ENCODE peak calls at places on chromosomes 3 and 15, in four cellular contexts. One of them, this sample, is unnamed.

GRCh38 chr15:62452016-62452415 is 286.9 kb upstream of the C2CD4B start:
- DNase-seq in PC-3: no peak
- DNase-seq in mucosa of descending colon: no peak
- DNase-seq in fibroblast of lung: no peak
- DNase-seq in this sample: no peak

GRCh38 chr3:108450444-108450843 is 60.0 kb downstream of the MYH15 start:
- DNase-seq in PC-3: no peak
- DNase-seq in fibroblast of lung: no peak
- DNase-seq in mucosa of descending colon: no peak
- DNase-seq in this sample: no peak

GRCh38 chr15:65982941-65983340 is 113.7 kb downstream of the RAB11A start:
- DNase-seq in fibroblast of lung: no peak
- DNase-seq in mucosa of descending colon: no peak
- DNase-seq in PC-3: no peak
- DNase-seq in this sample: no peak

GRCh38 chr3:151268267-151269235 is 9.8 kb downstream of the P2RY14 start:
- DNase-seq in fibroblast of lung: no peak
- DNase-seq in mucosa of descending colon: no peak
- DNase-seq in PC-3: no peak
- DNase-seq in this sample: no peak

GRCh38 chr15:55334997-55335396 is 16.0 kb downstream of the PIGB start:
- DNase-seq in fibroblast of lung: peak
- DNase-seq in PC-3: peak
- DNase-seq in mucosa of descending colon: no peak
- DNase-seq in this sample: peak

GRCh38 chr3:123096701-123097100 is 29.9 kb downstream of the PDIA5 start:
- DNase-seq in fibroblast of lung: peak
- DNase-seq in mucosa of descending colon: no peak
- DNase-seq in PC-3: no peak
- DNase-seq in this sample: peak

GRCh38 chr3:160372780-160373179 is 26.2 kb downstream of the IFT80 start:
- DNase-seq in fibroblast of lung: peak
- DNase-seq in mucosa of descending colon: no peak
- DNase-seq in PC-3: peak
- DNase-seq in this sample: peak

GRCh38 chr15:58529041-58529440 is 97.2 kb downstream of the LIPC start:
- DNase-seq in mucosa of descending colon: no peak
- DNase-seq in fibroblast of lung: no peak
- DNase-seq in PC-3: no peak
- DNase-seq in this sample: no peak

GRCh38 chr3:50971487-50971924 is 296.8 kb downstream of the DOCK3 start:
- DNase-seq in fibroblast of lung: peak
- DNase-seq in mucosa of descending colon: no peak
- DNase-seq in PC-3: peak
- DNase-seq in this sample: peak

GRCh38 chr3:44926921-44927320 is 49.1 kb downstream of the ZDHHC3 start:
- DNase-seq in fibroblast of lung: no peak
- DNase-seq in mucosa of descending colon: no peak
- DNase-seq in PC-3: no peak
- DNase-seq in this sample: no peak

GRCh38 chr3:131326307-131326706 is 55.3 kb upstream of the NUDT16 start:
- DNase-seq in fibroblast of lung: peak
- DNase-seq in mucosa of descending colon: no peak
- DNase-seq in PC-3: peak
- DNase-seq in this sample: peak

GRCh38 chr3:6447166-6447801 is 413.6 kb upstream of the GRM7 start:
- DNase-seq in fibroblast of lung: no peak
- DNase-seq in mucosa of descending colon: no peak
- DNase-seq in PC-3: no peak
- DNase-seq in this sample: no peak

GRCh38 chr3:106257172-106257571 is 388.4 kb upstream of the CBLB start:
- DNase-seq in fibroblast of lung: no peak
- DNase-seq in mucosa of descending colon: no peak
- DNase-seq in PC-3: no peak
- DNase-seq in this sample: no peak

GRCh38 chr3:111747490-111747889 is 111.6 kb upstream of the PHLDB2 start:
- DNase-seq in fibroblast of lung: peak
- DNase-seq in PC-3: peak
- DNase-seq in mucosa of descending colon: no peak
- DNase-seq in this sample: peak

GRCh38 chr3:12004741-12005513 is 739 bp downstream of the SYN2 start:
- DNase-seq in PC-3: no peak
- DNase-seq in mucosa of descending colon: peak
- DNase-seq in fibroblast of lung: no peak
- DNase-seq in this sample: no peak

GRCh38 chr3:157109267-157110141 is 50.4 kb downstream of the CCNL1 start:
- DNase-seq in fibroblast of lung: no peak
- DNase-seq in PC-3: no peak
- DNase-seq in mucosa of descending colon: no peak
- DNase-seq in this sample: no peak

GRCh38 chr3:182746959-182747358 is 46.3 kb upstream of the ATP11B start:
- DNase-seq in fibroblast of lung: no peak
- DNase-seq in PC-3: peak
- DNase-seq in mucosa of descending colon: no peak
- DNase-seq in this sample: no peak

GRCh38 chr15:83057660-83058376 is 9.2 kb downstream of the BTBD1 start:
- DNase-seq in PC-3: no peak
- DNase-seq in mucosa of descending colon: no peak
- DNase-seq in fibroblast of lung: peak
- DNase-seq in this sample: peak

GRCh38 chr3:142285057-142285666 is 59.8 kb upstream of the GK5 start:
- DNase-seq in mucosa of descending colon: no peak
- DNase-seq in PC-3: no peak
- DNase-seq in fibroblast of lung: no peak
- DNase-seq in this sample: no peak

GRCh38 chr15:56763496-56763895 is 30.2 kb upstream of the ZNF280D start:
- DNase-seq in mucosa of descending colon: no peak
- DNase-seq in fibroblast of lung: no peak
- DNase-seq in PC-3: no peak
- DNase-seq in this sample: no peak

GRCh38 chr3:36444909-36445308 is 64.6 kb downstream of the STAC start:
- DNase-seq in fibroblast of lung: peak
- DNase-seq in PC-3: peak
- DNase-seq in mucosa of descending colon: no peak
- DNase-seq in this sample: peak

GRCh38 chr15:92655178-92655995 is at the start of gene FAM174B:
- DNase-seq in fibroblast of lung: peak
- DNase-seq in PC-3: peak
- DNase-seq in mucosa of descending colon: peak
- DNase-seq in this sample: peak

GRCh38 chr15:57861039-57861638 is 154.6 kb downstream of the POLR2M start:
- DNase-seq in fibroblast of lung: peak
- DNase-seq in PC-3: peak
- DNase-seq in mucosa of descending colon: no peak
- DNase-seq in this sample: peak

GRCh38 chr15:53978248-53978906 is at the start of gene UNC13C:
- DNase-seq in fibroblast of lung: no peak
- DNase-seq in mucosa of descending colon: peak
- DNase-seq in PC-3: no peak
- DNase-seq in this sample: no peak

GRCh38 chr15:74144153-74144775 is 13.9 kb downstream of the ISLR2 start:
- DNase-seq in fibroblast of lung: peak
- DNase-seq in mucosa of descending colon: no peak
- DNase-seq in PC-3: no peak
- DNase-seq in this sample: no peak

GRCh38 chr3:140521751-140522445 is 156.0 kb upstream of the TRIM42 start:
- DNase-seq in PC-3: no peak
- DNase-seq in mucosa of descending colon: no peak
- DNase-seq in fibroblast of lung: no peak
- DNase-seq in this sample: no peak

GRCh38 chr3:193796089-193796488 is 203.1 kb downstream of the OPA1 start:
- DNase-seq in PC-3: peak
- DNase-seq in mucosa of descending colon: no peak
- DNase-seq in fibroblast of lung: no peak
- DNase-seq in this sample: no peak

GRCh38 chr3:98406034-98406433 is 15.6 kb downstream of the OR5K3 start:
- DNase-seq in mucosa of descending colon: no peak
- DNase-seq in PC-3: no peak
- DNase-seq in fibroblast of lung: no peak
- DNase-seq in this sample: no peak

GRCh38 chr3:134527037-134527436 is 41.2 kb downstream of the CEP63 start:
- DNase-seq in mucosa of descending colon: no peak
- DNase-seq in fibroblast of lung: no peak
- DNase-seq in PC-3: no peak
- DNase-seq in this sample: peak

GRCh38 chr3:56254261-56254660 is 214.0 kb downstream of the ERC2 start:
- DNase-seq in PC-3: peak
- DNase-seq in mucosa of descending colon: no peak
- DNase-seq in fibroblast of lung: no peak
- DNase-seq in this sample: no peak

GRCh38 chr15:69557340-69558137 is 104.9 kb downstream of the RPLP1 start:
- DNase-seq in fibroblast of lung: peak
- DNase-seq in PC-3: peak
- DNase-seq in mucosa of descending colon: no peak
- DNase-seq in this sample: peak

GRCh38 chr3:174035317-174035886 is 637.9 kb downstream of the NLGN1 start:
- DNase-seq in mucosa of descending colon: no peak
- DNase-seq in fibroblast of lung: peak
- DNase-seq in PC-3: no peak
- DNase-seq in this sample: peak

GRCh38 chr15:79170256-79170664 is 79.7 kb upstream of the RASGRF1 start:
- DNase-seq in mucosa of descending colon: no peak
- DNase-seq in fibroblast of lung: peak
- DNase-seq in PC-3: peak
- DNase-seq in this sample: no peak

GRCh38 chr15:63277044-63277892 is at the start of gene APH1B:
- DNase-seq in PC-3: peak
- DNase-seq in mucosa of descending colon: peak
- DNase-seq in fibroblast of lung: peak
- DNase-seq in this sample: no peak

GRCh38 chr3:107065094-107065861 is 312.0 kb upstream of the CCDC54 start:
- DNase-seq in mucosa of descending colon: no peak
- DNase-seq in fibroblast of lung: peak
- DNase-seq in PC-3: peak
- DNase-seq in this sample: peak

GRCh38 chr3:113834983-113835382 is 3.6 kb upstream of the GRAMD1C start:
- DNase-seq in PC-3: peak
- DNase-seq in fibroblast of lung: peak
- DNase-seq in mucosa of descending colon: no peak
- DNase-seq in this sample: no peak

GRCh38 chr3:9779721-9780450 is 10.1 kb upstream of the CAMK1 start:
- DNase-seq in PC-3: no peak
- DNase-seq in mucosa of descending colon: no peak
- DNase-seq in fibroblast of lung: no peak
- DNase-seq in this sample: no peak

GRCh38 chr15:63243776-63244175 is 33.6 kb upstream of the APH1B start:
- DNase-seq in mucosa of descending colon: no peak
- DNase-seq in PC-3: no peak
- DNase-seq in fibroblast of lung: peak
- DNase-seq in this sample: no peak

GRCh38 chr3:14153663-14154062 is 24.7 kb downstream of the XPC start:
- DNase-seq in mucosa of descending colon: no peak
- DNase-seq in PC-3: no peak
- DNase-seq in fibroblast of lung: no peak
- DNase-seq in this sample: no peak

GRCh38 chr3:14152963-14153355 is 25.4 kb downstream of the XPC start:
- DNase-seq in mucosa of descending colon: no peak
- DNase-seq in PC-3: no peak
- DNase-seq in fibroblast of lung: no peak
- DNase-seq in this sample: no peak

GRCh38 chr3:14151471-14152083 is 26.7 kb downstream of the TMEM43 start:
- DNase-seq in PC-3: no peak
- DNase-seq in mucosa of descending colon: no peak
- DNase-seq in fibroblast of lung: no peak
- DNase-seq in this sample: no peak

GRCh38 chr3:14150491-14151230 is 25.8 kb downstream of the TMEM43 start:
- DNase-seq in fibroblast of lung: no peak
- DNase-seq in mucosa of descending colon: no peak
- DNase-seq in PC-3: no peak
- DNase-seq in this sample: no peak

DNA sequence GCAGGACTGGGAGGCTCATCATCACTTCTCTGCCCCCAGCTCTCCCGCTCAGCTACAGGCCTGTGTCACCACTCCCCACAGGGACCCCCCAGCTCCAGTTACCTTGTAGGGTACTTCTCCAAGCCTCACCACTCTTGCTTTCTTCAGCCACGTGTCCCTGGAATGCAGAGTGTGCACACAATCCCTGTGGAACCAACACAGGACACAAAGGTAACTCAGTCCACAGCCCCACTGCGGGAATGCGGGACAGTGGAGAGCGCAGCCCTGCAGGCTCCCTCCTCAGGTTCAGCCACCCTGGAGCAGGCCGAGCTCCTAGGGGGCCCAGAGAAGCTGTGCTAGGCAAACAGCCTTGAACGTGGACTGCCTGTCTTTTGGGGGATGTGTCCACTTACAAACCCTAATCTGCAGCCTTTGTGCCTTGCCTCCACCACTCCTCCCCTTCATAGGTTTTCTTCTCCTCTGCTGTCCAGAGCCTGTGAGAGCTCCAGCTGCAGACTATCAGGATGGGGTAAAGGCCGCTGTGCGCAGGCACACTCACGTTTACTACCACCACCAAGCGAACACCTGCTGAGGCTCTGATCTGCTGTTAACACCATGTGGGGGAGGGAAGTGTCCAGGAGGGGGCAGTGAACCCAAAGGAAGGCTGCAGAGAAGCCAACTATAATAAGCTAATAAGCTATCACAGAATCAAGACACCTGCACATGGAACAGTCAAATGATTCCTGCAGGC is 26.0 kb downstream of the XPC start:
- DNase-seq in fibroblast of lung: no peak
- DNase-seq in mucosa of descending colon: no peak
- DNase-seq in PC-3: peak
- DNase-seq in this sample: no peak
- TF ChIP-seq CTCF in fibroblast of lung: peak
- TF ChIP-seq CTCF in mucosa of descending colon: no peak
- TF ChIP-seq CTCF in PC-3: peak
- TF ChIP-seq CTCF in this sample: peak

GRCh38 chr3:52483577-52484495 is 11.3 kb upstream of the STAB1 start:
- DNase-seq in PC-3: no peak
- DNase-seq in fibroblast of lung: peak
- DNase-seq in mucosa of descending colon: no peak
- DNase-seq in this sample: peak
- H3K4me3 ChIP-seq in PC-3: no peak
- H3K4me3 ChIP-seq in fibroblast of lung: no peak
- H3K4me3 ChIP-seq in mucosa of descending colon: no peak
- H3K4me3 ChIP-seq in this sample: no peak

GRCh38 chr3:197525706-197526105 is 30.1 kb downstream of the BDH1 start:
- DNase-seq in fibroblast of lung: peak
- DNase-seq in PC-3: peak
- DNase-seq in mucosa of descending colon: peak
- DNase-seq in this sample: peak
- TF ChIP-seq CTCF in fibroblast of lung: no peak
- TF ChIP-seq CTCF in PC-3: peak
- TF ChIP-seq CTCF in mucosa of descending colon: no peak
- TF ChIP-seq CTCF in this sample: peak

GRCh38 chr3:132597660-132598059 is 590 bp downstream of the ACKR4 start:
- DNase-seq in fibroblast of lung: no peak
- DNase-seq in mucosa of descending colon: no peak
- DNase-seq in PC-3: no peak
- DNase-seq in this sample: no peak
- H3K4me3 ChIP-seq in fibroblast of lung: no peak
- H3K4me3 ChIP-seq in mucosa of descending colon: no peak
- H3K4me3 ChIP-seq in PC-3: no peak
- H3K4me3 ChIP-seq in this sample: no peak

GRCh38 chr15:80787238-80787805 is 8.2 kb downstream of the CEMIP start:
- DNase-seq in PC-3: no peak
- DNase-seq in mucosa of descending colon: no peak
- DNase-seq in fibroblast of lung: no peak
- DNase-seq in this sample: no peak
- TF ChIP-seq CTCF in PC-3: no peak
- TF ChIP-seq CTCF in mucosa of descending colon: no peak
- TF ChIP-seq CTCF in fibroblast of lung: no peak
- TF ChIP-seq CTCF in this sample: no peak

This sample was measured in fibroblast of mammary gland.